ENCODE peak calls at places on chromosomes 16 and 17, in nine cellular contexts. One of them, this sample, is unnamed.

GRCh38 chr17:11296994-11297393 is 56.0 kb downstream of the SHISA6 start:
- DNase-seq in WTC11: no peak
- DNase-seq in fibroblast of lung: no peak
- DNase-seq in BJ: no peak
- DNase-seq in fibroblast of pulmonary artery: no peak
- DNase-seq in right atrium auricular region: no peak
- DNase-seq in body of pancreas: no peak
- DNase-seq in AG04449: no peak
- DNase-seq in astrocyte of the cerebellum: no peak
- DNase-seq in this sample: no peak

GRCh38 chr17:78381601-78382168 is 3.2 kb downstream of the PGS1 start:
- DNase-seq in WTC11: no peak
- DNase-seq in fibroblast of lung: no peak
- DNase-seq in BJ: no peak
- DNase-seq in fibroblast of pulmonary artery: no peak
- DNase-seq in right atrium auricular region: no peak
- DNase-seq in body of pancreas: no peak
- DNase-seq in AG04449: no peak
- DNase-seq in astrocyte of the cerebellum: no peak
- DNase-seq in this sample: peak

GRCh38 chr17:11598274-11599221 is at the start of gene DNAH9:
- DNase-seq in WTC11: peak
- DNase-seq in fibroblast of lung: peak
- DNase-seq in BJ: no peak
- DNase-seq in fibroblast of pulmonary artery: peak
- DNase-seq in right atrium auricular region: peak
- DNase-seq in body of pancreas: peak
- DNase-seq in AG04449: no peak
- DNase-seq in astrocyte of the cerebellum: peak
- DNase-seq in this sample: peak

GRCh38 chr17:62892870-62893338 is 73.1 kb upstream of the TANC2 start:
- DNase-seq in WTC11: no peak
- DNase-seq in fibroblast of lung: peak
- DNase-seq in BJ: peak
- DNase-seq in fibroblast of pulmonary artery: peak
- DNase-seq in right atrium auricular region: peak
- DNase-seq in body of pancreas: no peak
- DNase-seq in AG04449: peak
- DNase-seq in astrocyte of the cerebellum: no peak
- DNase-seq in this sample: peak

GRCh38 chr17:39979021-39979660 is 1.5 kb upstream of the PSMD3 start:
- DNase-seq in WTC11: no peak
- DNase-seq in fibroblast of lung: peak
- DNase-seq in BJ: peak
- DNase-seq in fibroblast of pulmonary artery: peak
- DNase-seq in right atrium auricular region: no peak
- DNase-seq in body of pancreas: no peak
- DNase-seq in AG04449: peak
- DNase-seq in astrocyte of the cerebellum: peak
- DNase-seq in this sample: no peak

GRCh38 chr17:80883831-80884735 is 107.6 kb upstream of the CHMP6 start:
- DNase-seq in WTC11: no peak
- DNase-seq in fibroblast of lung: no peak
- DNase-seq in BJ: no peak
- DNase-seq in fibroblast of pulmonary artery: no peak
- DNase-seq in right atrium auricular region: no peak
- DNase-seq in body of pancreas: no peak
- DNase-seq in AG04449: no peak
- DNase-seq in astrocyte of the cerebellum: no peak
- DNase-seq in this sample: no peak

GRCh38 chr16:50778284-50779163 is 36.6 kb downstream of the CYLD start:
- DNase-seq in WTC11: no peak
- DNase-seq in fibroblast of lung: no peak
- DNase-seq in BJ: no peak
- DNase-seq in fibroblast of pulmonary artery: no peak
- DNase-seq in right atrium auricular region: no peak
- DNase-seq in body of pancreas: no peak
- DNase-seq in AG04449: no peak
- DNase-seq in astrocyte of the cerebellum: no peak
- DNase-seq in this sample: no peak

GRCh38 chr17:73293480-73293911 is 18.3 kb downstream of the CDC42EP4 start:
- DNase-seq in WTC11: no peak
- DNase-seq in fibroblast of lung: peak
- DNase-seq in BJ: peak
- DNase-seq in fibroblast of pulmonary artery: peak
- DNase-seq in right atrium auricular region: peak
- DNase-seq in body of pancreas: peak
- DNase-seq in AG04449: no peak
- DNase-seq in astrocyte of the cerebellum: no peak
- DNase-seq in this sample: no peak

GRCh38 chr16:73000020-73000906 is 47.7 kb downstream of the ZFHX3 start:
- DNase-seq in WTC11: no peak
- DNase-seq in fibroblast of lung: peak
- DNase-seq in BJ: no peak
- DNase-seq in fibroblast of pulmonary artery: peak
- DNase-seq in right atrium auricular region: peak
- DNase-seq in body of pancreas: peak
- DNase-seq in AG04449: no peak
- DNase-seq in astrocyte of the cerebellum: no peak
- DNase-seq in this sample: no peak

GRCh38 chr16:57115148-57115503 is 22.7 kb downstream of the CPNE2 start:
- DNase-seq in WTC11: no peak
- DNase-seq in fibroblast of lung: peak
- DNase-seq in BJ: no peak
- DNase-seq in fibroblast of pulmonary artery: peak
- DNase-seq in right atrium auricular region: no peak
- DNase-seq in body of pancreas: no peak
- DNase-seq in AG04449: no peak
- DNase-seq in astrocyte of the cerebellum: no peak
- DNase-seq in this sample: no peak

GRCh38 chr17:80153004-80153403 is 6.1 kb upstream of the EIF4A3 start:
- DNase-seq in WTC11: peak
- DNase-seq in fibroblast of lung: no peak
- DNase-seq in BJ: no peak
- DNase-seq in fibroblast of pulmonary artery: no peak
- DNase-seq in right atrium auricular region: no peak
- DNase-seq in body of pancreas: no peak
- DNase-seq in AG04449: no peak
- DNase-seq in astrocyte of the cerebellum: no peak
- DNase-seq in this sample: no peak

GRCh38 chr16:67236551-67237395 is 9.8 kb downstream of the TMEM208 start:
- DNase-seq in WTC11: peak
- DNase-seq in fibroblast of lung: peak
- DNase-seq in BJ: no peak
- DNase-seq in fibroblast of pulmonary artery: peak
- DNase-seq in right atrium auricular region: no peak
- DNase-seq in body of pancreas: peak
- DNase-seq in AG04449: no peak
- DNase-seq in astrocyte of the cerebellum: no peak
- DNase-seq in this sample: peak

GRCh38 chr16:58332997-58333700 is 38.3 kb upstream of the PRSS54 start:
- DNase-seq in WTC11: peak
- DNase-seq in fibroblast of lung: no peak
- DNase-seq in BJ: no peak
- DNase-seq in fibroblast of pulmonary artery: no peak
- DNase-seq in right atrium auricular region: no peak
- DNase-seq in body of pancreas: no peak
- DNase-seq in AG04449: no peak
- DNase-seq in astrocyte of the cerebellum: no peak
- DNase-seq in this sample: peak

GRCh38 chr17:48134912-48135480 is 27.4 kb downstream of the SNX11 start:
- DNase-seq in WTC11: peak
- DNase-seq in fibroblast of lung: no peak
- DNase-seq in BJ: no peak
- DNase-seq in fibroblast of pulmonary artery: no peak
- DNase-seq in right atrium auricular region: no peak
- DNase-seq in body of pancreas: no peak
- DNase-seq in AG04449: no peak
- DNase-seq in astrocyte of the cerebellum: no peak
- DNase-seq in this sample: peak

GRCh38 chr16:71440669-71441347 is 1.0 kb downstream of the TLE7 start:
- DNase-seq in WTC11: peak
- DNase-seq in fibroblast of lung: no peak
- DNase-seq in BJ: no peak
- DNase-seq in fibroblast of pulmonary artery: no peak
- DNase-seq in right atrium auricular region: no peak
- DNase-seq in body of pancreas: no peak
- DNase-seq in AG04449: no peak
- DNase-seq in astrocyte of the cerebellum: no peak
- DNase-seq in this sample: peak
- TF ChIP-seq CTCF in WTC11: peak
- TF ChIP-seq CTCF in fibroblast of lung: no peak
- TF ChIP-seq CTCF in BJ: no peak
- TF ChIP-seq CTCF in fibroblast of pulmonary artery: no peak
- TF ChIP-seq CTCF in right atrium auricular region: no peak
- TF ChIP-seq CTCF in body of pancreas: no peak
- TF ChIP-seq CTCF in AG04449: no peak
- TF ChIP-seq CTCF in astrocyte of the cerebellum: no peak
- TF ChIP-seq CTCF in this sample: peak

DNA sequence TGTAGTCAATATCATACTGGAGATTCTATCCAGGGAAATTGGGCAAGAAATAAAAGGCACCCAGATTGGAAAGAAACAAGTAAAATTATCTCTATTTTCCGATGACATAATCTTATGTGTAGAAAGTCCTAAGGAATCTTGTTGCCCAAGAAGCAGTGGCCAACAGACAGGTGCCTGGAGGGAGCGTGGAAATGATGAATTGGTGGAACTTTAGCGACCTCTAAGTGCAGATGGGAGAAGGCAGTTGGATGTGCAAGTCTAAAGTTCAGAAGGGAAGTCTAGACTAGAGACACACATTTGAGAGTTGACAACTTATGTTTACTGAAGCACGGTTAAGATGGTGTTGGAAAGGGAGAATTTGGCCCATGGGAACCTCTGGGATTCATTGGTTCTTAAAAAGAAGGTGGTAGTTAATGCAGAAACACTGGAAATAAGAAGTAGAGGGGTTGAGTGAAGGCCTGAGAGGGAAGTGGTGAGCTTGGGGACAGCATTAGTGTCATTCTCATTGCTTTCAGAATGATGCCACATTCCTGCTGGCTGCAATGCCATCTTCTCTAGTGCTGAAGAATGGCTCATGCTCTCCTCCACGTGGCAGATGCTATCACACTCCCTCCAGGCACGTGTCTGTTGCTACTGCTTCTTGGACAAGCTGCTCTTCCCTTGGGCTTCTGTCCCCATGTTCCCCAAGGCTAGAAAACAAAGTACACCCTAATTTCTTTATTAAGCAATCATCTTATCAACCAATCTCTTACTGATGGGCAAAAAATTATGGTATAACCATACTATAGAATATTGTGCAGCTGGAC is 24.0 kb downstream of the TAT start:
- DNase-seq in WTC11: no peak
- DNase-seq in fibroblast of lung: no peak
- DNase-seq in BJ: no peak
- DNase-seq in fibroblast of pulmonary artery: no peak
- DNase-seq in right atrium auricular region: no peak
- DNase-seq in body of pancreas: no peak
- DNase-seq in AG04449: no peak
- DNase-seq in astrocyte of the cerebellum: no peak
- DNase-seq in this sample: peak
- TF ChIP-seq CTCF in WTC11: no peak
- TF ChIP-seq CTCF in fibroblast of lung: no peak
- TF ChIP-seq CTCF in BJ: no peak
- TF ChIP-seq CTCF in fibroblast of pulmonary artery: no peak
- TF ChIP-seq CTCF in right atrium auricular region: no peak
- TF ChIP-seq CTCF in body of pancreas: no peak
- TF ChIP-seq CTCF in AG04449: no peak
- TF ChIP-seq CTCF in astrocyte of the cerebellum: no peak
- TF ChIP-seq CTCF in this sample: peak

DNA sequence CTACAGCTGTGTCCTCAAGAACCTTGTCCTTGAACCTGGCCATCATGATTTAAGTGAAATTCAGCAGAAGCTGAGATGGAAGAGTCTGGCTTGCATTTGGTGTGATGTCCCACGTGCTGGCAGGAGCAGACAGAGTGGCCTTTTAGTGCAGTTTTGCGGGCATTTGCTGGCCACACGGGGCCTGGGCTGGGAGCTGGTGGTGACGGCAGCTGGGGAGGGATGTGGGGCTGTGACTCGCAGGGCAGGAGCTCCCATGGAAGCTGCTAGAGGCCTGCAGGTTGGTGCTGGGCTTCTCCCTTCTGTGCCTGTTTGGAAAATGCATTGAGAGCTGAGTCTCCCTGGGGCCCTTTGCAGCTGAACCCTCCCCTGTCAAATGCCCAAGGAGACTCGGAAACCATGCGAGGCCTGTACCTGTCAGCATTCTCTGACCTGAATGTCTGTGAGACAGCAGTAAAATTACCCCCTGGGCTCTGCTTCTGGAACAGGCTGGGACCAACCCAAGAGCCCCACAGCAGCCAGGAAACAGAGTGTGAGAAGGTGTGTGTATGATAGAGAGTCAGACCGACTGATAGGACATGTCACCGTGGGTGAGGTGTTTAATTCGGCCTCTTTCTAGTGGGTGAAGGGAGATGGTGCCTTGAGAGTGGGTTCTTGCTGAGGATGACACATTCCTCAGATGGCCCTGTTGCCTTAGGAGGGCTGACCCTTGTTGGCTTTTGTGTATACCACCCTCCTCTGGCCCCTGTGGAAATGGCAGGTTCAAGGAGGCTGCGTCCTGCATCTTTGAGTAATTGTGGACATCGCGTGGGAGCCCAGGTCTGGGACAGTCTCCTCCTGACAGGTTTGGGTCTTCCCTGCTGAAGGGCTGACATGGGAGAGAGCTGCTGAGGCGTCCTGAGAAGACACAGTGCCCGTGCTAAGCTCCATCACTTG is 145.5 kb downstream of the MSI2 start:
- DNase-seq in WTC11: peak
- DNase-seq in fibroblast of lung: no peak
- DNase-seq in BJ: no peak
- DNase-seq in fibroblast of pulmonary artery: no peak
- DNase-seq in right atrium auricular region: no peak
- DNase-seq in body of pancreas: no peak
- DNase-seq in AG04449: no peak
- DNase-seq in astrocyte of the cerebellum: no peak
- DNase-seq in this sample: peak
- TF ChIP-seq CTCF in WTC11: no peak
- TF ChIP-seq CTCF in fibroblast of lung: no peak
- TF ChIP-seq CTCF in BJ: no peak
- TF ChIP-seq CTCF in fibroblast of pulmonary artery: no peak
- TF ChIP-seq CTCF in right atrium auricular region: peak
- TF ChIP-seq CTCF in body of pancreas: no peak
- TF ChIP-seq CTCF in AG04449: no peak
- TF ChIP-seq CTCF in astrocyte of the cerebellum: no peak
- TF ChIP-seq CTCF in this sample: peak

GRCh38 chr17:36885761-36886365 is 51.4 kb upstream of the LHX1 start:
- DNase-seq in WTC11: no peak
- DNase-seq in fibroblast of lung: no peak
- DNase-seq in BJ: no peak
- DNase-seq in fibroblast of pulmonary artery: no peak
- DNase-seq in right atrium auricular region: no peak
- DNase-seq in body of pancreas: no peak
- DNase-seq in AG04449: no peak
- DNase-seq in astrocyte of the cerebellum: no peak
- DNase-seq in this sample: no peak
- TF ChIP-seq CTCF in WTC11: no peak
- TF ChIP-seq CTCF in fibroblast of lung: no peak
- TF ChIP-seq CTCF in BJ: no peak
- TF ChIP-seq CTCF in fibroblast of pulmonary artery: no peak
- TF ChIP-seq CTCF in right atrium auricular region: no peak
- TF ChIP-seq CTCF in body of pancreas: no peak
- TF ChIP-seq CTCF in AG04449: no peak
- TF ChIP-seq CTCF in astrocyte of the cerebellum: no peak
- TF ChIP-seq CTCF in this sample: no peak